ENCODE peak calls at places on chromosomes 5 and 9, in five cellular contexts. D, J, Z, M and O are unnamed samples.

GRCh38 chr9:106179181-106179580 is 484.8 kb downstream of the TMEM38B start:
- DNase-seq in Z (no peak), J (no peak), M (no peak), D (no peak), O (no peak)

GRCh38 chr5:42057254-42057690 is 132.2 kb downstream of the FBXO4 start:
- DNase-seq in J (peak), D (peak), Z (no peak), M (peak), O (peak)

GRCh38 chr9:93473411-93473810 is 20.0 kb upstream of the FAM120AOS start:
- DNase-seq in Z (no peak), J (peak), M (peak), D (no peak), O (no peak)

GRCh38 chr5:145681686-145682085 is 153.5 kb downstream of the PRELID2 start:
- DNase-seq in D (no peak), Z (peak), M (peak), J (peak), O (peak)

GRCh38 chr5:40518511-40518917 is 161.2 kb upstream of the PTGER4 start:
- DNase-seq in Z (no peak), J (peak), M (peak), D (no peak), O (peak)

GRCh38 chr9:89606049-89606481 is 1.3 kb downstream of the GADD45G start:
- DNase-seq in Z (peak), J (peak), M (peak), D (peak), O (peak)

GRCh38 chr5:761854-762685 is 22.5 kb downstream of the ZDHHC11B start:
- DNase-seq in J (no peak), D (no peak), M (no peak), Z (peak), O (no peak)

GRCh38 chr9:120556780-120557179 is 23.2 kb downstream of the CDK5RAP2 start:
- DNase-seq in M (no peak), J (no peak), D (no peak), Z (no peak), O (no peak)

GRCh38 chr5:140042551-140043507 is at the start of gene NRG2:
- DNase-seq in J (peak), Z (peak), D (no peak), M (peak), O (peak)

GRCh38 chr5:90408571-90409317 is 812 bp downstream of the CETN3 start:
- DNase-seq in J (no peak), M (no peak), D (no peak), Z (no peak), O (no peak)

GRCh38 chr5:120942551-120942950 is 478.5 kb downstream of the PRR16 start:
- DNase-seq in Z (no peak), J (no peak), D (no peak), M (peak), O (peak)

GRCh38 chr5:59588922-59589321 is 304.6 kb downstream of the PDE4D start:
- DNase-seq in Z (no peak), M (no peak), J (peak), D (no peak), O (peak)